ENCODE peak calls at places on chromosomes 3 and 15, in eight cellular contexts. F is bronchial epithelial cell, T is Peyer's patch, M is lung, L is tibial artery, C is MM.1S, H is thoracic aorta, B is heart left ventricle. Q is an unnamed sample.

GRCh38 chr15:27382296-27382695 is 411.3 kb downstream of the GABRG3 start:
- DNase-seq in F (no peak), T (no peak), M (no peak), L (no peak), C (no peak), H (no peak), B (no peak), Q (no peak)

GRCh38 chr3:4841783-4842440 is 137.3 kb upstream of the BHLHE40 start:
- DNase-seq in F (peak; percentile 57), T (no peak), M (no peak), L (no peak), C (no peak), H (no peak), B (no peak), Q (no peak)

GRCh38 chr3:185717627-185718330 is 107.1 kb downstream of the IGF2BP2 start:
- DNase-seq in F (peak; percentile 76), T (no peak), M (no peak), L (no peak), C (no peak), H (no peak), B (no peak), Q (no peak)

GRCh38 chr3:80213076-80213475 is 445.3 kb upstream of the ROBO1 start:
- DNase-seq in F (peak; percentile 40), T (no peak), M (no peak), L (no peak), C (no peak), H (no peak), B (no peak), Q (no peak)

GRCh38 chr15:52256366-52256765 is 39.2 kb downstream of the MYO5C start:
- DNase-seq in F (peak; percentile 72), T (peak; percentile 91), M (peak; percentile 68), L (peak; percentile 74), C (peak; percentile 78), H (peak; percentile 29), B (peak; percentile 59), Q (peak; percentile 91)

GRCh38 chr3:89527736-89528335 is 420.4 kb downstream of the EPHA3 start:
- DNase-seq in F (no peak), T (no peak), M (no peak), L (no peak), C (no peak), H (no peak), B (no peak), Q (no peak)

GRCh38 chr3:66344391-66344811 is 123.6 kb downstream of the SLC25A26 start:
- DNase-seq in F (no peak), T (no peak), M (no peak), L (no peak), C (no peak), H (no peak), B (no peak), Q (no peak)

GRCh38 chr15:67307889-67308597 is 53.5 kb downstream of the IQCH start:
- DNase-seq in F (no peak), T (no peak), M (no peak), L (no peak), C (no peak), H (no peak), B (no peak), Q (no peak)

GRCh38 chr15:76185716-76186115 is 125.6 kb downstream of the ETFA start:
- DNase-seq in F (peak; percentile 77), T (no peak), M (no peak), L (no peak), C (peak; percentile 49), H (no peak), B (no peak), Q (peak; percentile 31)

GRCh38 chr3:123053107-123053506 is 13.7 kb upstream of the PDIA5 start:
- DNase-seq in F (no peak), T (no peak), M (no peak), L (no peak), C (no peak), H (no peak), B (no peak), Q (no peak)

GRCh38 chr3:72999971-73000370 is 3.4 kb downstream of the PPP4R2 start:
- DNase-seq in F (no peak), T (no peak), M (no peak), L (no peak), C (peak; percentile 22), H (no peak), B (no peak), Q (no peak)

GRCh38 chr3:73007992-73008712 is 11.5 kb downstream of the PPP4R2 start:
- DNase-seq in F (no peak), T (no peak), M (no peak), L (no peak), C (no peak), H (no peak), B (no peak), Q (no peak)

GRCh38 chr3:73009750-73010149 is 13.1 kb downstream of the PPP4R2 start:
- DNase-seq in F (peak; percentile 40), T (no peak), M (no peak), L (no peak), C (no peak), H (no peak), B (no peak), Q (no peak)

GRCh38 chr3:73009008-73009407 is 12.4 kb downstream of the PPP4R2 start:
- DNase-seq in F (no peak), T (no peak), M (no peak), L (no peak), C (no peak), H (no peak), B (no peak), Q (no peak)

DNA sequence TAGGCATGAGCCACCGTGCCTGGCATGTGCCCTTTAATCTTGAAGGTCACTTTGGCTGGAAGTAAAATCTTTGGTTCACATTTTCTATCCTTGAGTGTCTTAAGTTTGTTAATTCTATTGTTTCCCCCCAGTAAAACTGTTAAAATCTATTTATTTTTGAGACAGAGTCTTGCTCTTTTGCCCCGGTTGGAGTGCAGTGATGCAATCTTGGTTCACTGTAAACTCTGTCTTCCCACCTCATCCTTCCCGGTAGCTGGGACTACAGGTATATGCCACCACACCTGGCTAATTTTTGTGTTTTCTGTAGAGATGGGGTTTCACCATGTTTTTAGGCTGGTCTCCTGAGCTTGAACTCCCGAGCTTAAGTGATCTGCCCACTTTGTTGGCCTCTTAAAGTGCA is 7.7 kb downstream of the PPP4R2 start:
- DNase-seq in F (no peak), T (no peak), M (no peak), L (no peak), C (no peak), H (no peak), B (no peak), Q (no peak)
- H3K4me3 ChIP-seq in F (no peak overlapping the region), T (no peak overlapping the region), M (no peak overlapping the region), L (no peak overlapping the region), C (no peak overlapping the region), H (no peak overlapping the region), B (no peak overlapping the region), Q (no peak overlapping the region)

GRCh38 chr3:111738238-111738637 is 120.8 kb upstream of the PHLDB2 start:
- DNase-seq in F (no peak), T (no peak), M (no peak), L (no peak), C (peak; percentile 57), H (no peak), B (no peak), Q (no peak)
- H3K4me3 ChIP-seq in F (no peak overlapping the region), T (no peak overlapping the region), M (no peak overlapping the region), L (no peak overlapping the region), C (peak overlapping the region; percentile 29), H (no peak overlapping the region), B (no peak overlapping the region), Q (no peak overlapping the region)

GRCh38 chr15:44541282-44541958 is 4.5 kb downstream of the EIF3J start:
- DNase-seq in F (peak; percentile 33), T (no peak), M (no peak), L (no peak), C (no peak), H (no peak), B (no peak), Q (no peak)
- H3K4me3 ChIP-seq in F (no peak overlapping the region), T (no peak overlapping the region), M (no peak overlapping the region), L (no peak overlapping the region), C (no peak overlapping the region), H (no peak overlapping the region), B (no peak overlapping the region), Q (no peak overlapping the region)

DNA sequence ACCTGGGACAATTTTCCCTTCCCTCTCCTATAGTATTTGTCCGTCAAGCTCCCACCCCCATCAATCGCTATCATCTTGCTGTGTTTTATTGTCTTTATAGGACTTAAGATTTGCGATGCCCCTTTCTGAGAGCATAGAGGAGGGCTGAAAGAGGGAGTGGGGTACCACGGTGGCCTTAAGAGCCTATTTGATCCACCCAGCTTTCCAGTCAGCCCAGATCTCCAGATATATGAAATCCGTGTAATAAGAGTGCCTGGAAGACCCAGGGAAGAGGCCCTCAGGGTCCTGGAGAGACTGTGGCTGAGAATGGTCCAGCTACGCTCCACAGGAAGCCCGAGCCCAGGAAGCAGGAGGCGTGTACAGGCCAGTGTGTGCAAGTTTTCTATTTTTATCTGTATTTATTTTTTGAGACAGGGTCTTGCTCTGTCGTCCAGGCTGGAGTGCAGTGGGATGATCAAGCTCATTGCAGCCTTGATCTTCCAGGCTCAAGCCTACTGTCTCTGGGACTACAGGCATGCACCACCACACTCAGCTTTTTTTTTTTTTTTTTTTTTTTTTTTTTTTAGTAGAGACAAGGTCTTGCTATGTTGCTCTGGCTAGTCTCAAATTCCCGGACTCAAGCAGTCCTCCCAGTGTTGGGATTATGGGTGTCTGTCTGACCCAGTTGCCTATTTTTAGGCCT is 964 bp upstream of the NCKIPSD start:
- DNase-seq in F (peak; percentile 24), T (no peak), M (no peak), L (no peak), C (no peak), H (no peak), B (no peak), Q (no peak)
- H3K4me3 ChIP-seq in F (no peak overlapping the region), T (no peak overlapping the region), M (no peak overlapping the region), L (peak overlapping the region; percentile 90), C (peak overlapping the region; percentile 98), H (peak overlapping the region; percentile 99), B (no peak overlapping the region), Q (no peak overlapping the region)

DNA sequence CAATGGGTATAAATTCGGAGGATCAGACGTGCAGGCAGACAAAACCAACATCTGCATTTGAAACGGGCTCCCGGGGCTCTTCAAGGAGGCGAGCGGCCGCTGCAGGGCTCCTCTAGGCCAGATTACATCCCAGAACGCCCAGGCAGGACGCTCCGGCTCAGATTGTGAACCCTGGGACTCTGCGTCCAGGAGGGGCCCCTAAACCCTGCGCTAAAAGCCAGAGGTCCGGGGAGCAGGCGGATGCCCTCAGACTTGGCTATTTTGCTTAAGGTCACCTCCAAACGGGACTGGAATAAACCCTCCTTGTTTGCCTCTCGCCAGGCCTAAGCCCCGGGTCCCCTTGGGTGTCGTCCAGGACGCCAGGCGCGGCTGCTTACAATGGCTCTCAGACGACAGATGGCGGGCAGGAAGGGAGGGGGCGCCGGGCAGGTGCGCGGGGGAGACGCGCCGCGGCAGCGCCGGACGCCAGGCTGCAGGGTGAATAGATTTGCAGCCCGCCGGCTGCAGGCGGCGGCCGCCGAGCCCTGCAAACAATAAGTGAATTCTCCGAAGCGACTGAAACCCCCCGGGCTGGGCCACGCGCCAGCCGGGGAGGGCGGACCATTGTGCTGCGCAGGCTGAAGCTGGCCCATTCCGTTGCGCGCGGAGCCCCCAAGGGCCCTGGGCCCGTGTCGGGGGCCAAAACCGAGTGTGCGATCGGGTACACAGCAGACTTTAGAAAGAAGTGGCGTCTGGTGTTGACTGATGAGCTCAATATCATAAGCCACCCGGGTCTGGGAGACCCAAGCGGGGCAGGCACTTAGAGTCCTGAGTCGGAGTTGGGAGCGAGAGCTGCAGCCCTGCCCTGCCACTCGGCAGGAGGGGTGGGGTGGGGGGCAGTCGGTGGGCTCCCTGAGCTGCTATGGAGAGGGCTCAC is 32.3 kb upstream of the AMOTL2 start:
- DNase-seq in F (no peak), T (peak; percentile 56), M (peak; percentile 43), L (no peak), C (no peak), H (no peak), B (peak; percentile 65), Q (no peak)
- H3K4me3 ChIP-seq in F (peak overlapping the region; percentile 22), T (peak overlapping the region; percentile 15), M (peak overlapping the region; percentile 8), L (peak overlapping the region; percentile 52), C (no peak overlapping the region), H (peak overlapping the region; percentile 72), B (peak overlapping the region; percentile 48), Q (no peak overlapping the region)

Q was measured in GM06990.